ENCODE peak calls at places on chromosomes 3 and 15, in seven cellular contexts. One of them, this sample, is unnamed.
A peak's percentile ranks its signal among the peaks of the same experiment; 100 is the strongest.

GRCh38 chr3:116391296-116392201 is 53.7 kb downstream of the LSAMP start:
- DNase-seq in right lobe of liver: no peak
- DNase-seq in right atrium auricular region: no peak
- DNase-seq in heart left ventricle: peak; percentile 18
- DNase-seq in aorta: no peak
- DNase-seq in CD8-positive, alpha-beta T cell: no peak
- DNase-seq in cardiac muscle cell: no peak
- DNase-seq in this sample: peak; percentile 65

GRCh38 chr3:72343078-72343477 is 505.2 kb downstream of the SHQ1 start:
- DNase-seq in CD8-positive, alpha-beta T cell: no peak
- DNase-seq in right lobe of liver: no peak
- DNase-seq in aorta: no peak
- DNase-seq in right atrium auricular region: no peak
- DNase-seq in heart left ventricle: no peak
- DNase-seq in cardiac muscle cell: no peak
- DNase-seq in this sample: no peak

GRCh38 chr15:99433026-99433756 is 132.6 kb upstream of the MEF2A start:
- DNase-seq in cardiac muscle cell: peak; percentile 44
- DNase-seq in heart left ventricle: no peak
- DNase-seq in CD8-positive, alpha-beta T cell: peak; percentile 64
- DNase-seq in aorta: peak; percentile 46
- DNase-seq in right atrium auricular region: no peak
- DNase-seq in right lobe of liver: peak; percentile 42
- DNase-seq in this sample: peak; percentile 93

GRCh38 chr15:57537072-57537471 is 54.6 kb upstream of the MYZAP start:
- DNase-seq in cardiac muscle cell: peak; percentile 77
- DNase-seq in right atrium auricular region: peak; percentile 81
- DNase-seq in right lobe of liver: no peak
- DNase-seq in CD8-positive, alpha-beta T cell: no peak
- DNase-seq in aorta: peak; percentile 88
- DNase-seq in heart left ventricle: no peak
- DNase-seq in this sample: peak; percentile 80

GRCh38 chr15:55897560-55898336 is 95.7 kb downstream of the NEDD4 start:
- DNase-seq in heart left ventricle: peak; percentile 46
- DNase-seq in aorta: peak; percentile 50
- DNase-seq in right atrium auricular region: no peak
- DNase-seq in right lobe of liver: peak; percentile 53
- DNase-seq in cardiac muscle cell: peak; percentile 78
- DNase-seq in CD8-positive, alpha-beta T cell: no peak
- DNase-seq in this sample: no peak

GRCh38 chr3:186421946-186422345 is 59.9 kb upstream of the DGKG start:
- DNase-seq in right lobe of liver: no peak
- DNase-seq in right atrium auricular region: no peak
- DNase-seq in cardiac muscle cell: no peak
- DNase-seq in heart left ventricle: no peak
- DNase-seq in aorta: no peak
- DNase-seq in CD8-positive, alpha-beta T cell: no peak
- DNase-seq in this sample: no peak

GRCh38 chr15:31326729-31327673 is at the start of gene KLF13:
- DNase-seq in right atrium auricular region: no peak
- DNase-seq in right lobe of liver: no peak
- DNase-seq in aorta: peak; percentile 83
- DNase-seq in heart left ventricle: peak; percentile 82
- DNase-seq in cardiac muscle cell: peak; percentile 77
- DNase-seq in CD8-positive, alpha-beta T cell: peak; percentile 86
- DNase-seq in this sample: peak; percentile 92

GRCh38 chr15:91113036-91113435 is 13.0 kb downstream of the SV2B start:
- DNase-seq in right atrium auricular region: no peak
- DNase-seq in aorta: no peak
- DNase-seq in right lobe of liver: no peak
- DNase-seq in cardiac muscle cell: no peak
- DNase-seq in CD8-positive, alpha-beta T cell: no peak
- DNase-seq in heart left ventricle: no peak
- DNase-seq in this sample: no peak

GRCh38 chr15:38605744-38606143 is 41.1 kb upstream of the RASGRP1 start:
- DNase-seq in heart left ventricle: no peak
- DNase-seq in CD8-positive, alpha-beta T cell: no peak
- DNase-seq in right lobe of liver: no peak
- DNase-seq in cardiac muscle cell: no peak
- DNase-seq in right atrium auricular region: no peak
- DNase-seq in aorta: no peak
- DNase-seq in this sample: no peak

GRCh38 chr3:23620044-23620443 is 185.7 kb upstream of the UBE2E1 start:
- DNase-seq in CD8-positive, alpha-beta T cell: no peak
- DNase-seq in heart left ventricle: no peak
- DNase-seq in aorta: no peak
- DNase-seq in cardiac muscle cell: peak; percentile 58
- DNase-seq in right lobe of liver: no peak
- DNase-seq in right atrium auricular region: no peak
- DNase-seq in this sample: no peak

GRCh38 chr3:13202744-13203397 is 129.6 kb upstream of the IQSEC1 start:
- DNase-seq in CD8-positive, alpha-beta T cell: no peak
- DNase-seq in heart left ventricle: no peak
- DNase-seq in aorta: no peak
- DNase-seq in right lobe of liver: no peak
- DNase-seq in cardiac muscle cell: no peak
- DNase-seq in right atrium auricular region: no peak
- DNase-seq in this sample: no peak

GRCh38 chr3:120615863-120616599 is 19.9 kb downstream of the NDUFB4 start:
- DNase-seq in right atrium auricular region: peak; percentile 60
- DNase-seq in right lobe of liver: no peak
- DNase-seq in CD8-positive, alpha-beta T cell: no peak
- DNase-seq in heart left ventricle: peak; percentile 73
- DNase-seq in aorta: peak; percentile 71
- DNase-seq in cardiac muscle cell: peak; percentile 86
- DNase-seq in this sample: peak; percentile 92

GRCh38 chr15:28955686-28956421 is 70.1 kb downstream of the APBA2 start:
- DNase-seq in cardiac muscle cell: peak; percentile 85
- DNase-seq in right lobe of liver: peak; percentile 21
- DNase-seq in aorta: no peak
- DNase-seq in right atrium auricular region: peak; percentile 40
- DNase-seq in heart left ventricle: no peak
- DNase-seq in CD8-positive, alpha-beta T cell: peak; percentile 48
- DNase-seq in this sample: no peak

GRCh38 chr3:23805881-23806321 is at the start of gene UBE2E1:
- DNase-seq in cardiac muscle cell: peak; percentile 84
- DNase-seq in CD8-positive, alpha-beta T cell: peak; percentile 83
- DNase-seq in aorta: peak; percentile 85
- DNase-seq in heart left ventricle: peak; percentile 86
- DNase-seq in right lobe of liver: peak; percentile 86
- DNase-seq in right atrium auricular region: peak; percentile 74
- DNase-seq in this sample: peak; percentile 90

GRCh38 chr3:197878427-197878826 is 71.6 kb upstream of the RPL35A start:
- DNase-seq in CD8-positive, alpha-beta T cell: no peak
- DNase-seq in aorta: peak; percentile 58
- DNase-seq in right atrium auricular region: no peak
- DNase-seq in heart left ventricle: no peak
- DNase-seq in right lobe of liver: no peak
- DNase-seq in cardiac muscle cell: no peak
- DNase-seq in this sample: no peak

GRCh38 chr15:40047413-40048154 is 8.6 kb upstream of the SRP14 start:
- DNase-seq in cardiac muscle cell: peak; percentile 85
- DNase-seq in aorta: peak; percentile 86
- DNase-seq in CD8-positive, alpha-beta T cell: peak; percentile 70
- DNase-seq in right atrium auricular region: peak; percentile 74
- DNase-seq in heart left ventricle: peak; percentile 74
- DNase-seq in right lobe of liver: no peak
- DNase-seq in this sample: peak; percentile 84

GRCh38 chr3:100536093-100536492 is 43.7 kb downstream of the TMEM45A start:
- DNase-seq in heart left ventricle: no peak
- DNase-seq in right atrium auricular region: no peak
- DNase-seq in right lobe of liver: no peak
- DNase-seq in CD8-positive, alpha-beta T cell: no peak
- DNase-seq in aorta: no peak
- DNase-seq in cardiac muscle cell: peak; percentile 55
- DNase-seq in this sample: no peak

GRCh38 chr3:123953735-123954134 is 7.3 kb downstream of the CCDC14 start:
- DNase-seq in CD8-positive, alpha-beta T cell: no peak
- DNase-seq in right lobe of liver: no peak
- DNase-seq in aorta: no peak
- DNase-seq in heart left ventricle: no peak
- DNase-seq in cardiac muscle cell: no peak
- DNase-seq in right atrium auricular region: no peak
- DNase-seq in this sample: no peak

GRCh38 chr3:104677932-104678331 is 688.8 kb upstream of the ALCAM start:
- DNase-seq in right lobe of liver: no peak
- DNase-seq in CD8-positive, alpha-beta T cell: no peak
- DNase-seq in heart left ventricle: no peak
- DNase-seq in cardiac muscle cell: no peak
- DNase-seq in aorta: no peak
- DNase-seq in right atrium auricular region: no peak
- DNase-seq in this sample: no peak

GRCh38 chr3:168121175-168121853 is 25.6 kb upstream of the GOLIM4 start:
- DNase-seq in right lobe of liver: peak; percentile 75
- DNase-seq in aorta: peak; percentile 48
- DNase-seq in CD8-positive, alpha-beta T cell: no peak
- DNase-seq in right atrium auricular region: no peak
- DNase-seq in cardiac muscle cell: peak; percentile 81
- DNase-seq in heart left ventricle: peak; percentile 40
- DNase-seq in this sample: no peak

GRCh38 chr3:197367081-197367780 is 68.8 kb upstream of the DLG1 start:
- DNase-seq in aorta: no peak
- DNase-seq in heart left ventricle: no peak
- DNase-seq in CD8-positive, alpha-beta T cell: no peak
- DNase-seq in right atrium auricular region: peak; percentile 47
- DNase-seq in right lobe of liver: no peak
- DNase-seq in cardiac muscle cell: peak; percentile 71
- DNase-seq in this sample: no peak

GRCh38 chr3:191352014-191352413 is 21.7 kb upstream of the UTS2B start:
- DNase-seq in CD8-positive, alpha-beta T cell: no peak
- DNase-seq in cardiac muscle cell: no peak
- DNase-seq in right atrium auricular region: no peak
- DNase-seq in heart left ventricle: no peak
- DNase-seq in right lobe of liver: no peak
- DNase-seq in aorta: no peak
- DNase-seq in this sample: no peak

GRCh38 chr3:191350389-191351090 is 20.2 kb upstream of the UTS2B start:
- DNase-seq in aorta: no peak
- DNase-seq in right lobe of liver: no peak
- DNase-seq in cardiac muscle cell: peak; percentile 60
- DNase-seq in right atrium auricular region: no peak
- DNase-seq in heart left ventricle: no peak
- DNase-seq in CD8-positive, alpha-beta T cell: no peak
- DNase-seq in this sample: no peak

GRCh38 chr3:191356586-191357439 is 26.5 kb upstream of the UTS2B start:
- DNase-seq in heart left ventricle: peak; percentile 54
- DNase-seq in right atrium auricular region: peak; percentile 69
- DNase-seq in aorta: peak; percentile 61
- DNase-seq in CD8-positive, alpha-beta T cell: no peak
- DNase-seq in right lobe of liver: no peak
- DNase-seq in cardiac muscle cell: peak; percentile 55
- DNase-seq in this sample: peak; percentile 64

GRCh38 chr3:191355406-191355805 is 25.1 kb upstream of the UTS2B start:
- DNase-seq in right atrium auricular region: no peak
- DNase-seq in right lobe of liver: no peak
- DNase-seq in cardiac muscle cell: no peak
- DNase-seq in heart left ventricle: no peak
- DNase-seq in CD8-positive, alpha-beta T cell: no peak
- DNase-seq in aorta: no peak
- DNase-seq in this sample: no peak

GRCh38 chr3:191353022-191353777 is 22.9 kb upstream of the UTS2B start:
- DNase-seq in right lobe of liver: no peak
- DNase-seq in heart left ventricle: no peak
- DNase-seq in right atrium auricular region: no peak
- DNase-seq in aorta: no peak
- DNase-seq in CD8-positive, alpha-beta T cell: no peak
- DNase-seq in cardiac muscle cell: no peak
- DNase-seq in this sample: no peak
- H3K4me1 ChIP-seq in right lobe of liver: peaks cover 63% of the 10 kb centered on the region
- H3K4me1 ChIP-seq in heart left ventricle: peaks cover 25% of the 10 kb centered on the region
- H3K4me1 ChIP-seq in right atrium auricular region: no peaks in the 10 kb centered on the region
- H3K4me1 ChIP-seq in aorta: peaks cover 2% of the 10 kb centered on the region
- H3K4me1 ChIP-seq in CD8-positive, alpha-beta T cell: no peaks in the 10 kb centered on the region
- H3K4me1 ChIP-seq in cardiac muscle cell: peaks cover 21% of the 10 kb centered on the region
- H3K4me1 ChIP-seq in this sample: peaks cover 35% of the 10 kb centered on the region

GRCh38 chr15:93060336-93061248 is 28.4 kb downstream of the RGMA start:
- DNase-seq in cardiac muscle cell: no peak
- DNase-seq in CD8-positive, alpha-beta T cell: no peak
- DNase-seq in right lobe of liver: no peak
- DNase-seq in right atrium auricular region: no peak
- DNase-seq in heart left ventricle: no peak
- DNase-seq in aorta: peak; percentile 36
- DNase-seq in this sample: no peak
- H3K4me3 ChIP-seq in cardiac muscle cell: no peak overlapping the region
- H3K4me3 ChIP-seq in CD8-positive, alpha-beta T cell: no peak overlapping the region
- H3K4me3 ChIP-seq in right lobe of liver: no peak overlapping the region
- H3K4me3 ChIP-seq in right atrium auricular region: no peak overlapping the region
- H3K4me3 ChIP-seq in heart left ventricle: no peak overlapping the region
- H3K4me3 ChIP-seq in aorta: no peak overlapping the region
- H3K4me3 ChIP-seq in this sample: no peak overlapping the region

GRCh38 chr15:51866161-51866560 is 36.7 kb downstream of the TMOD3 start:
- DNase-seq in cardiac muscle cell: no peak
- DNase-seq in right lobe of liver: no peak
- DNase-seq in CD8-positive, alpha-beta T cell: no peak
- DNase-seq in aorta: no peak
- DNase-seq in heart left ventricle: no peak
- DNase-seq in right atrium auricular region: no peak
- DNase-seq in this sample: no peak

GRCh38 chr15:51865291-51865690 is 35.8 kb downstream of the TMOD3 start:
- DNase-seq in cardiac muscle cell: no peak
- DNase-seq in right lobe of liver: no peak
- DNase-seq in aorta: no peak
- DNase-seq in CD8-positive, alpha-beta T cell: no peak
- DNase-seq in heart left ventricle: no peak
- DNase-seq in right atrium auricular region: no peak
- DNase-seq in this sample: no peak

GRCh38 chr15:51866751-51867150 is 37.3 kb downstream of the TMOD3 start:
- DNase-seq in cardiac muscle cell: no peak
- DNase-seq in aorta: no peak
- DNase-seq in heart left ventricle: no peak
- DNase-seq in right atrium auricular region: no peak
- DNase-seq in right lobe of liver: no peak
- DNase-seq in CD8-positive, alpha-beta T cell: no peak
- DNase-seq in this sample: no peak

GRCh38 chr15:51870774-51871173 is 41.3 kb downstream of the TMOD3 start:
- DNase-seq in right lobe of liver: no peak
- DNase-seq in CD8-positive, alpha-beta T cell: no peak
- DNase-seq in heart left ventricle: no peak
- DNase-seq in aorta: no peak
- DNase-seq in cardiac muscle cell: no peak
- DNase-seq in right atrium auricular region: no peak
- DNase-seq in this sample: no peak

GRCh38 chr15:51869074-51869425 is 39.6 kb downstream of the TMOD3 start:
- DNase-seq in CD8-positive, alpha-beta T cell: no peak
- DNase-seq in cardiac muscle cell: peak; percentile 68
- DNase-seq in heart left ventricle: no peak
- DNase-seq in aorta: no peak
- DNase-seq in right lobe of liver: peak; percentile 63
- DNase-seq in right atrium auricular region: no peak
- DNase-seq in this sample: no peak
- H3K4me1 ChIP-seq in CD8-positive, alpha-beta T cell: no peaks in the 10 kb centered on the region
- H3K4me1 ChIP-seq in cardiac muscle cell: no peaks in the 10 kb centered on the region
- H3K4me1 ChIP-seq in heart left ventricle: no peaks in the 10 kb centered on the region
- H3K4me1 ChIP-seq in aorta: no peaks in the 10 kb centered on the region
- H3K4me1 ChIP-seq in right lobe of liver: peaks cover 41% of the 10 kb centered on the region
- H3K4me1 ChIP-seq in right atrium auricular region: no peaks in the 10 kb centered on the region
- H3K4me1 ChIP-seq in this sample: peaks cover 9% of the 10 kb centered on the region

DNA sequence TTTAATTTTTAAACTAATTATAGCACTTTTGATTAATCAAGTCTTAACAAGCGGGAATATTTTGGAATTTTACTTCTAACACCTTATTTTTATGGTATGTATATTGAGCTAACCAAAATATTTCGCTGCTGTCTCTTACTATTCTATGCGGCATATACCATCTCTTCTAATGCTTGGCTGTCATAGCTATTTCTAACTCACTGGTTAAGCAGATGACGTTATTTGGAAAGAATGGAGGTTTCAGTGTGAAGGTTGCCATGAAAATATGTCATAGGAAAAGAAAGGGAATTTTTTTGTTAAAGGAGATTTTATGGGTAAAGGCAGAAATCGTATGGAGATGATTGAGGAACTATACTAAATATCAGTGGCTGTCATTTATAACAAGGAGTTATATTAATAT is 644.3 kb downstream of the RBMS3 start:
- DNase-seq in CD8-positive, alpha-beta T cell: no peak
- DNase-seq in aorta: no peak
- DNase-seq in right atrium auricular region: no peak
- DNase-seq in heart left ventricle: no peak
- DNase-seq in cardiac muscle cell: peak; percentile 41
- DNase-seq in right lobe of liver: no peak
- DNase-seq in this sample: no peak
- H3K4me3 ChIP-seq in CD8-positive, alpha-beta T cell: no peak overlapping the region
- H3K4me3 ChIP-seq in aorta: peak overlapping the region; percentile 98
- H3K4me3 ChIP-seq in right atrium auricular region: peak overlapping the region; percentile 6
- H3K4me3 ChIP-seq in heart left ventricle: no peak overlapping the region
- H3K4me3 ChIP-seq in cardiac muscle cell: no peak overlapping the region
- H3K4me3 ChIP-seq in right lobe of liver: no peak overlapping the region
- H3K4me3 ChIP-seq in this sample: no peak overlapping the region